ENCODE peak calls at places on chromosomes 2 and 18, in seven cellular contexts. One of them, this sample, is unnamed.

GRCh38 chr2:99656938-99657337 is 167.1 kb upstream of the REV1 start:
- DNase-seq in KBM-7: no peak
- DNase-seq in sciatic nerve: no peak
- DNase-seq in iPS DF 6.9: no peak
- DNase-seq in EL: no peak
- DNase-seq in psoas muscle: no peak
- DNase-seq in chondrocyte: no peak
- DNase-seq in this sample: no peak

GRCh38 chr2:239577306-239577705 is 176.5 kb upstream of the HDAC4 start:
- DNase-seq in EL: no peak
- DNase-seq in sciatic nerve: no peak
- DNase-seq in chondrocyte: no peak
- DNase-seq in psoas muscle: peak; percentile 39
- DNase-seq in KBM-7: no peak
- DNase-seq in iPS DF 6.9: no peak
- DNase-seq in this sample: no peak

GRCh38 chr2:40482091-40482490 is 30.2 kb upstream of the SLC8A1 start:
- DNase-seq in KBM-7: no peak
- DNase-seq in sciatic nerve: no peak
- DNase-seq in EL: no peak
- DNase-seq in chondrocyte: no peak
- DNase-seq in psoas muscle: no peak
- DNase-seq in iPS DF 6.9: no peak
- DNase-seq in this sample: no peak

GRCh38 chr18:3554091-3554601 is 104.2 kb downstream of the TGIF1 start:
- DNase-seq in EL: peak; percentile 1
- DNase-seq in psoas muscle: no peak
- DNase-seq in KBM-7: no peak
- DNase-seq in iPS DF 6.9: peak; percentile 33
- DNase-seq in sciatic nerve: no peak
- DNase-seq in chondrocyte: no peak
- DNase-seq in this sample: peak; percentile 47

GRCh38 chr2:152055366-152056108 is 43.3 kb downstream of the CACNB4 start:
- DNase-seq in iPS DF 6.9: no peak
- DNase-seq in EL: no peak
- DNase-seq in KBM-7: peak; percentile 78
- DNase-seq in sciatic nerve: no peak
- DNase-seq in chondrocyte: no peak
- DNase-seq in psoas muscle: no peak
- DNase-seq in this sample: no peak

GRCh38 chr18:8389391-8390340 is 219.6 kb upstream of the RAB12 start:
- DNase-seq in iPS DF 6.9: peak; percentile 72
- DNase-seq in chondrocyte: no peak
- DNase-seq in EL: peak; percentile 72
- DNase-seq in KBM-7: peak; percentile 63
- DNase-seq in psoas muscle: peak; percentile 76
- DNase-seq in sciatic nerve: peak; percentile 84
- DNase-seq in this sample: peak; percentile 75

GRCh38 chr2:118061135-118061955 is 26.9 kb upstream of the INSIG2 start:
- DNase-seq in psoas muscle: peak; percentile 40
- DNase-seq in EL: peak; percentile 46
- DNase-seq in chondrocyte: no peak
- DNase-seq in sciatic nerve: no peak
- DNase-seq in KBM-7: peak; percentile 20
- DNase-seq in iPS DF 6.9: no peak
- DNase-seq in this sample: no peak

GRCh38 chr2:72143441-72144356 is 4.0 kb downstream of the CYP26B1 start:
- DNase-seq in EL: no peak
- DNase-seq in KBM-7: no peak
- DNase-seq in psoas muscle: peak; percentile 56
- DNase-seq in sciatic nerve: peak; percentile 68
- DNase-seq in chondrocyte: peak; percentile 92
- DNase-seq in iPS DF 6.9: no peak
- DNase-seq in this sample: no peak

GRCh38 chr18:62659698-62660097 is 55.6 kb upstream of the PHLPP1 start:
- DNase-seq in psoas muscle: no peak
- DNase-seq in EL: no peak
- DNase-seq in KBM-7: no peak
- DNase-seq in iPS DF 6.9: no peak
- DNase-seq in sciatic nerve: no peak
- DNase-seq in chondrocyte: no peak
- DNase-seq in this sample: no peak

GRCh38 chr2:240567137-240567871 is 980 bp upstream of the RNPEPL1 start:
- DNase-seq in sciatic nerve: peak; percentile 60
- DNase-seq in psoas muscle: peak; percentile 53
- DNase-seq in chondrocyte: peak; percentile 74
- DNase-seq in KBM-7: peak; percentile 20
- DNase-seq in EL: peak; percentile 20
- DNase-seq in iPS DF 6.9: no peak
- DNase-seq in this sample: no peak

GRCh38 chr18:69968073-69968472 is 20.4 kb upstream of the CD226 start:
- DNase-seq in EL: no peak
- DNase-seq in chondrocyte: no peak
- DNase-seq in psoas muscle: no peak
- DNase-seq in sciatic nerve: no peak
- DNase-seq in iPS DF 6.9: no peak
- DNase-seq in KBM-7: no peak
- DNase-seq in this sample: no peak

GRCh38 chr2:1581965-1582625 is 162.2 kb downstream of the PXDN start:
- DNase-seq in sciatic nerve: peak; percentile 2
- DNase-seq in iPS DF 6.9: no peak
- DNase-seq in KBM-7: no peak
- DNase-seq in EL: peak; percentile 21
- DNase-seq in psoas muscle: peak; percentile 3
- DNase-seq in chondrocyte: no peak
- DNase-seq in this sample: no peak

GRCh38 chr2:239204876-239205468 is 195.8 kb downstream of the HDAC4 start:
- DNase-seq in psoas muscle: peak; percentile 61
- DNase-seq in KBM-7: no peak
- DNase-seq in iPS DF 6.9: no peak
- DNase-seq in EL: no peak
- DNase-seq in chondrocyte: peak; percentile 54
- DNase-seq in sciatic nerve: no peak
- DNase-seq in this sample: no peak

GRCh38 chr18:6741290-6741689 is 11.8 kb downstream of the ARHGAP28 start:
- DNase-seq in sciatic nerve: no peak
- DNase-seq in psoas muscle: no peak
- DNase-seq in iPS DF 6.9: no peak
- DNase-seq in chondrocyte: no peak
- DNase-seq in EL: peak; percentile 96
- DNase-seq in KBM-7: no peak
- DNase-seq in this sample: no peak

GRCh38 chr2:144471316-144472045 is 48.4 kb downstream of the ZEB2 start:
- DNase-seq in chondrocyte: no peak
- DNase-seq in iPS DF 6.9: no peak
- DNase-seq in KBM-7: no peak
- DNase-seq in psoas muscle: no peak
- DNase-seq in EL: no peak
- DNase-seq in sciatic nerve: no peak
- DNase-seq in this sample: peak; percentile 55

GRCh38 chr18:71471963-71472725 is 1072.0 kb downstream of the CBLN2 start:
- DNase-seq in sciatic nerve: no peak
- DNase-seq in chondrocyte: no peak
- DNase-seq in psoas muscle: no peak
- DNase-seq in KBM-7: no peak
- DNase-seq in EL: no peak
- DNase-seq in iPS DF 6.9: no peak
- DNase-seq in this sample: no peak

GRCh38 chr2:68709421-68709911 is 25.1 kb upstream of the ARHGAP25 start:
- DNase-seq in sciatic nerve: no peak
- DNase-seq in EL: peak; percentile 62
- DNase-seq in iPS DF 6.9: peak; percentile 29
- DNase-seq in psoas muscle: no peak
- DNase-seq in KBM-7: peak; percentile 82
- DNase-seq in chondrocyte: no peak
- DNase-seq in this sample: no peak

GRCh38 chr2:39730685-39731302 is 48.3 kb downstream of the THUMPD2 start:
- DNase-seq in psoas muscle: no peak
- DNase-seq in iPS DF 6.9: peak; percentile 31
- DNase-seq in chondrocyte: no peak
- DNase-seq in KBM-7: peak; percentile 59
- DNase-seq in sciatic nerve: no peak
- DNase-seq in EL: peak; percentile 37
- DNase-seq in this sample: peak; percentile 23

GRCh38 chr2:160932960-160933359 is 227.3 kb upstream of the TANK start:
- DNase-seq in sciatic nerve: no peak
- DNase-seq in psoas muscle: no peak
- DNase-seq in chondrocyte: no peak
- DNase-seq in iPS DF 6.9: no peak
- DNase-seq in KBM-7: no peak
- DNase-seq in EL: peak; percentile 60
- DNase-seq in this sample: no peak

GRCh38 chr2:176161817-176162626 is 4.9 kb downstream of the HOXD3 start:
- DNase-seq in psoas muscle: no peak
- DNase-seq in EL: peak; percentile 68
- DNase-seq in sciatic nerve: no peak
- DNase-seq in iPS DF 6.9: no peak
- DNase-seq in chondrocyte: no peak
- DNase-seq in KBM-7: no peak
- DNase-seq in this sample: no peak

GRCh38 chr18:7273301-7273911 is 42.5 kb downstream of the LRRC30 start:
- DNase-seq in chondrocyte: no peak
- DNase-seq in KBM-7: peak; percentile 13
- DNase-seq in iPS DF 6.9: no peak
- DNase-seq in sciatic nerve: peak; percentile 67
- DNase-seq in psoas muscle: peak; percentile 75
- DNase-seq in EL: peak; percentile 88
- DNase-seq in this sample: no peak

GRCh38 chr2:229408356-229408755 is 137.3 kb upstream of the PID1 start:
- DNase-seq in psoas muscle: no peak
- DNase-seq in iPS DF 6.9: no peak
- DNase-seq in KBM-7: no peak
- DNase-seq in sciatic nerve: no peak
- DNase-seq in chondrocyte: no peak
- DNase-seq in EL: peak; percentile 95
- DNase-seq in this sample: peak; percentile 42

GRCh38 chr2:240865391-240865790 is 3.2 kb upstream of the AGXT start:
- DNase-seq in chondrocyte: no peak
- DNase-seq in psoas muscle: no peak
- DNase-seq in sciatic nerve: no peak
- DNase-seq in KBM-7: peak; percentile 52
- DNase-seq in EL: no peak
- DNase-seq in iPS DF 6.9: no peak
- DNase-seq in this sample: no peak

GRCh38 chr2:11784310-11784709 is 37.9 kb downstream of the LPIN1 start:
- DNase-seq in EL: no peak
- DNase-seq in iPS DF 6.9: no peak
- DNase-seq in psoas muscle: no peak
- DNase-seq in sciatic nerve: peak; percentile 46
- DNase-seq in chondrocyte: no peak
- DNase-seq in KBM-7: no peak
- DNase-seq in this sample: no peak

GRCh38 chr2:200735061-200735460 is 76.6 kb upstream of the BZW1 start:
- DNase-seq in iPS DF 6.9: no peak
- DNase-seq in psoas muscle: no peak
- DNase-seq in KBM-7: no peak
- DNase-seq in sciatic nerve: no peak
- DNase-seq in chondrocyte: no peak
- DNase-seq in EL: peak; percentile 56
- DNase-seq in this sample: no peak

GRCh38 chr2:47190188-47190818 is 35.2 kb upstream of the STPG4 start:
- DNase-seq in psoas muscle: no peak
- DNase-seq in KBM-7: no peak
- DNase-seq in EL: peak; percentile 90
- DNase-seq in chondrocyte: no peak
- DNase-seq in sciatic nerve: no peak
- DNase-seq in iPS DF 6.9: no peak
- DNase-seq in this sample: no peak

GRCh38 chr18:27415495-27415894 is 230.4 kb upstream of the CHST9 start:
- DNase-seq in psoas muscle: no peak
- DNase-seq in EL: no peak
- DNase-seq in sciatic nerve: no peak
- DNase-seq in iPS DF 6.9: no peak
- DNase-seq in KBM-7: no peak
- DNase-seq in chondrocyte: no peak
- DNase-seq in this sample: no peak

GRCh38 chr2:41145066-41145465 is 693.2 kb upstream of the SLC8A1 start:
- DNase-seq in psoas muscle: no peak
- DNase-seq in iPS DF 6.9: no peak
- DNase-seq in KBM-7: no peak
- DNase-seq in sciatic nerve: no peak
- DNase-seq in EL: no peak
- DNase-seq in chondrocyte: no peak
- DNase-seq in this sample: no peak

GRCh38 chr18:11747731-11748130 is 58.7 kb downstream of the GNAL start:
- DNase-seq in iPS DF 6.9: no peak
- DNase-seq in psoas muscle: no peak
- DNase-seq in EL: no peak
- DNase-seq in KBM-7: no peak
- DNase-seq in sciatic nerve: no peak
- DNase-seq in chondrocyte: no peak
- DNase-seq in this sample: no peak

This sample was measured in NT2/D1.